ENCODE peak calls at places on chromosomes 3 and 15, in seven cellular contexts. J is kidney; E is Jurkat, Clone E6-1; V is tibial nerve; X is suprapubic skin; T is body of pancreas; Y is H7. Z is an unnamed sample.

GRCh38 chr3:89411211-89411610 is 303.8 kb downstream of the EPHA3 start:
- DNase-seq in X (no peak), Y (no peak), E (no peak), J (no peak), V (no peak), T (no peak), Z (no peak)

GRCh38 chr3:155870945-155871745 is 695 bp downstream of the GMPS start:
- DNase-seq in E (no peak), T (peak; percentile 57), V (peak; percentile 41), Y (peak; percentile 75), X (peak; percentile 85), J (peak; percentile 85), Z (peak; percentile 83)

GRCh38 chr15:57079446-57079845 is 161.0 kb downstream of the TCF12 start:
- DNase-seq in Y (no peak), J (no peak), E (peak; percentile 32), T (no peak), V (no peak), X (no peak), Z (no peak)

GRCh38 chr3:197430961-197431910 is 124.5 kb downstream of the BDH1 start:
- DNase-seq in E (no peak), X (no peak), Y (no peak), J (no peak), T (no peak), V (no peak), Z (no peak)

GRCh38 chr15:90979582-90979981 is 14.8 kb downstream of the PRC1 start:
- DNase-seq in V (no peak), Y (no peak), J (no peak), E (no peak), X (no peak), T (no peak), Z (no peak)

GRCh38 chr15:30649952-30650929 is 24.3 kb downstream of the ARHGAP11B start:
- DNase-seq in E (peak; percentile 6), V (no peak), J (no peak), T (no peak), Y (no peak), X (no peak), Z (no peak)

GRCh38 chr3:4716731-4717362 is 223.7 kb downstream of the ITPR1 start:
- DNase-seq in T (no peak), V (peak; percentile 68), X (no peak), J (no peak), E (no peak), Y (no peak), Z (no peak)

GRCh38 chr15:89002281-89002761 is 85.9 kb upstream of the ABHD2 start:
- DNase-seq in E (no peak), V (no peak), X (no peak), J (no peak), T (no peak), Y (no peak), Z (no peak)

GRCh38 chr3:14273886-14274517 is 95.4 kb downstream of the LSM3 start:
- DNase-seq in Y (no peak), X (no peak), T (no peak), J (no peak), E (no peak), V (no peak), Z (no peak)

GRCh38 chr15:90451215-90451850 is 63.3 kb downstream of the IQGAP1 start:
- DNase-seq in T (no peak), Y (no peak), X (no peak), E (no peak), J (no peak), V (no peak), Z (no peak)

GRCh38 chr3:188542196-188542595 is 388.2 kb downstream of the LPP start:
- DNase-seq in X (no peak), T (no peak), E (no peak), J (no peak), V (no peak), Y (no peak), Z (no peak)

GRCh38 chr3:8848696-8849131 is 79.3 kb upstream of the OXTR start:
- DNase-seq in Y (no peak), V (no peak), J (no peak), X (no peak), T (no peak), E (no peak), Z (no peak)

GRCh38 chr3:48595075-48595525 is at the start of gene COL7A1:
- DNase-seq in E (no peak), V (no peak), T (no peak), J (no peak), X (no peak), Y (no peak), Z (no peak)

GRCh38 chr3:48594431-48595049 is 589 bp downstream of the COL7A1 start:
- DNase-seq in Y (peak; percentile 80), J (no peak), E (no peak), X (no peak), V (no peak), T (no peak), Z (no peak)

GRCh38 chr3:48592519-48593087 is 2.5 kb downstream of the COL7A1 start:
- DNase-seq in Y (no peak), E (no peak), V (no peak), T (no peak), J (no peak), X (no peak), Z (no peak)

GRCh38 chr3:48591886-48592518 is 3.1 kb downstream of the COL7A1 start:
- DNase-seq in Y (no peak), X (no peak), E (no peak), T (no peak), V (no peak), J (no peak), Z (no peak)

GRCh38 chr3:48593337-48593736 is 1.8 kb downstream of the COL7A1 start:
- DNase-seq in V (no peak), Y (no peak), T (no peak), J (no peak), X (no peak), E (no peak), Z (no peak)
- H3K4me3 ChIP-seq in V (no peak overlapping the region), Y (no peak overlapping the region), T (no peak overlapping the region), J (no peak overlapping the region), X (peak overlapping the region; percentile 55), E (no peak overlapping the region), Z (no peak overlapping the region)

GRCh38 chr3:69906351-69906966 is 93.1 kb upstream of the SAMMSON start:
- DNase-seq in V (no peak), X (no peak), T (no peak), J (no peak), Y (no peak), E (no peak), Z (no peak)
- H3K4me3 ChIP-seq in V (no peak overlapping the region), X (no peak overlapping the region), T (no peak overlapping the region), J (no peak overlapping the region), Y (no peak overlapping the region), E (no peak overlapping the region), Z (no peak overlapping the region)

DNA sequence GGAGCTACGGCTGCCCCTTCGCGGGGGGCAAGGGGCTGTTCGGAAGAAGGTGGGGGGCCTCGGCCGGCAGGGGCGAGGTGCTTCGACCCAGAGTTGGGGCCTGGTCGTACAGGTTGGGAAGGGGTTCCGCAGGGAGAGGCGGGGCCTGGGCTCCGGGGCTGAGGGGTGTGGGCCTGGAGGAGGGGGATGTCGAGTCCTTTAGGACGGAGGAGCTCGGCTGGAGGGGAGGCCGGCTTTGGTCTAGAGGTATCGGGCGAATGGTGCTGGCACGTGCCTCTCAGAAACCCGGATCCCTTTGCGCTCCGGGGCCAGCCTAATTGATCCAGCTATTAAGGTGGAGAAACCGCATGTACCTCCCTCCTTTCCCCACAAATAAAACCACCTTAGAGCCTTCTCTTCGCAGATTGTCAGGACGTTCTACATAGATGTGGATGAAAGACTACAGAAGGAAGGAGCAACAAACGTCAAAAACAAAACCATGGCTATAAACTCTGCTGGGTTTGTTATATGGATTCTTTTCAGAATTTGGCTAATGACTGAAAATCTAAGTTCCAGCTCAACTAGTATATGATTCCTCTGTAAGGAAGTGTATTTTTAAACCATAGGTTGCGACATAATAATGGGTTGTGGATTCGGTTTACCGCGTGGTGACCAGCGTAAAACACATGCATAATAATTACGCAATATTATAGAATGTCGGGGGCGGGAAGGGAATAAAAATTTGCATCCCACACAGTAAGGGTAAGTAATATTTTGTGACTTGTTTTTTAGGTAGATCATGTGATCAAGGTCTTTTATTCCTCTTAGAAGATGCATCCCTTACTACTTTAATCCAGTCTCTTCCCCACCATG is 644 bp upstream of the NGLY1 start:
- DNase-seq in E (peak; percentile 44), X (peak; percentile 73), Y (no peak), V (peak; percentile 17), T (no peak), J (peak; percentile 88), Z (peak; percentile 73)
- H3K4me3 ChIP-seq in E (peak overlapping the region; percentile 67), X (peak overlapping the region; percentile 80), Y (peak overlapping the region; percentile 52), V (peak overlapping the region; percentile 68), T (peak overlapping the region; percentile 88), J (peak overlapping the region; percentile 38), Z (peak overlapping the region; percentile 95)

GRCh38 chr3:42509111-42509510 is 6.7 kb downstream of the VIPR1 start:
- DNase-seq in T (no peak), J (no peak), Y (no peak), E (no peak), X (peak; percentile 20), V (no peak), Z (peak; percentile 43)

GRCh38 chr3:42507252-42507651 is 4.8 kb downstream of the VIPR1 start:
- DNase-seq in V (no peak), T (no peak), Y (peak; percentile 56), X (peak; percentile 57), J (no peak), E (no peak), Z (peak; percentile 16)

GRCh38 chr3:42507751-42508335 is 5.4 kb downstream of the VIPR1 start:
- DNase-seq in T (no peak), J (no peak), X (peak; percentile 41), V (no peak), E (no peak), Y (no peak), Z (peak; percentile 56)

GRCh38 chr3:42510325-42510724 is 7.9 kb downstream of the VIPR1 start:
- DNase-seq in X (peak; percentile 44), V (no peak), T (no peak), J (no peak), E (no peak), Y (no peak), Z (no peak)

DNA sequence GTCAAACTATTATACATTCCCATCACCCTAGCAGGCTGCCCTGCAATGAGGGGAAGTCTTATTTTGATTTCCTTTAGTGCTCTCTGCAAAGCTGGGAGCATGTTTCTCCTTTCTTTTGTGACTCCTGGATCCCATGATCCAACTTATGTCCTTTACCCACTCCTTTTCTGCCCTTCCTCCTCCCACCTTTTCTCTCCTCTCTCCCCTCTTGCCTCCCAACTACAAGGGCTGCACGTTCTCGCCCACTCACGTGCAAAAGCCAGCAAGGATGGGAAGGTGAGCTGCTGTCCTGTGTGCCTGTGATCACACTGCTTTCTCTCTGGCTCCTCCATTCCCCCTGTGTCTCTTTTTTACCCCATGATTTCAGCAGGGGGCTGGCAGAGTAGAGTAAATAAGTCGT is 6.1 kb downstream of the VIPR1 start:
- DNase-seq in J (no peak), X (peak; percentile 16), V (no peak), Y (no peak), T (no peak), E (no peak), Z (peak; percentile 24)
- H3K4me3 ChIP-seq in J (no peak overlapping the region), X (no peak overlapping the region), V (no peak overlapping the region), Y (no peak overlapping the region), T (no peak overlapping the region), E (no peak overlapping the region), Z (no peak overlapping the region)

GRCh38 chr15:70062321-70062956 is 35.3 kb downstream of the TLE3 start:
- DNase-seq in Y (no peak), J (peak; percentile 92), X (no peak), E (no peak), V (peak; percentile 61), T (peak; percentile 71), Z (peak; percentile 82)
- H3K4me3 ChIP-seq in Y (no peak overlapping the region), J (no peak overlapping the region), X (peak overlapping the region; percentile 25), E (no peak overlapping the region), V (no peak overlapping the region), T (no peak overlapping the region), Z (peak overlapping the region; percentile 17)

GRCh38 chr3:24566927-24567326 is 72.3 kb upstream of the THRB start:
- DNase-seq in J (peak; percentile 51), E (no peak), X (no peak), T (no peak), Y (no peak), V (no peak), Z (no peak)
- H3K4me3 ChIP-seq in J (no peak overlapping the region), E (no peak overlapping the region), X (no peak overlapping the region), T (no peak overlapping the region), Y (no peak overlapping the region), V (no peak overlapping the region), Z (no peak overlapping the region)

Z was measured in tibial artery.